ENCODE peak calls at places on chromosomes 4 and X, in eight cellular contexts. One of them, this sample, is unnamed.
A peak's percentile ranks its signal among the peaks of the same experiment; 100 is the strongest.

GRCh38 chr4:111883557-111883999 is 261.7 kb upstream of the FAM241A start:
- DNase-seq in GM12864: no peak
- DNase-seq in sigmoid colon: no peak
- DNase-seq in neural progenitor cell: peak; percentile 71
- DNase-seq in WERI-Rb-1: peak; percentile 85
- DNase-seq in fibroblast of lung: no peak
- DNase-seq in HCT116: no peak
- DNase-seq in fibroblast of mammary gland: no peak
- DNase-seq in this sample: peak; percentile 55

GRCh38 chr4:172680701-172681100 is 487.9 kb upstream of the GALNT7 start:
- DNase-seq in sigmoid colon: no peak
- DNase-seq in GM12864: no peak
- DNase-seq in fibroblast of lung: no peak
- DNase-seq in WERI-Rb-1: no peak
- DNase-seq in neural progenitor cell: no peak
- DNase-seq in HCT116: no peak
- DNase-seq in fibroblast of mammary gland: no peak
- DNase-seq in this sample: no peak

GRCh38 chr4:185112104-185112503 is 31.0 kb upstream of the SLC25A4 start:
- DNase-seq in GM12864: no peak
- DNase-seq in fibroblast of lung: peak; percentile 95
- DNase-seq in sigmoid colon: no peak
- DNase-seq in HCT116: peak; percentile 97
- DNase-seq in fibroblast of mammary gland: peak; percentile 96
- DNase-seq in WERI-Rb-1: no peak
- DNase-seq in neural progenitor cell: no peak
- DNase-seq in this sample: peak; percentile 95

GRCh38 chr4:48269861-48270515 is 350 bp upstream of the TEC start:
- DNase-seq in neural progenitor cell: peak; percentile 93
- DNase-seq in WERI-Rb-1: peak; percentile 95
- DNase-seq in sigmoid colon: peak; percentile 95
- DNase-seq in fibroblast of mammary gland: peak; percentile 62
- DNase-seq in GM12864: peak; percentile 71
- DNase-seq in HCT116: peak; percentile 88
- DNase-seq in fibroblast of lung: peak; percentile 72
- DNase-seq in this sample: no peak

GRCh38 chr4:6350646-6351045 is 81.0 kb downstream of the WFS1 start:
- DNase-seq in WERI-Rb-1: no peak
- DNase-seq in sigmoid colon: no peak
- DNase-seq in fibroblast of lung: no peak
- DNase-seq in GM12864: no peak
- DNase-seq in neural progenitor cell: no peak
- DNase-seq in fibroblast of mammary gland: no peak
- DNase-seq in HCT116: no peak
- DNase-seq in this sample: no peak

GRCh38 chr4:84691170-84691691 is 108.3 kb downstream of the CDS1 start:
- DNase-seq in HCT116: peak; percentile 86
- DNase-seq in fibroblast of lung: peak; percentile 97
- DNase-seq in neural progenitor cell: no peak
- DNase-seq in fibroblast of mammary gland: peak; percentile 97
- DNase-seq in WERI-Rb-1: no peak
- DNase-seq in GM12864: no peak
- DNase-seq in sigmoid colon: no peak
- DNase-seq in this sample: peak; percentile 60

GRCh38 chr4:148095346-148095923 is 346.8 kb downstream of the NR3C2 start:
- DNase-seq in fibroblast of lung: no peak
- DNase-seq in sigmoid colon: no peak
- DNase-seq in fibroblast of mammary gland: no peak
- DNase-seq in GM12864: no peak
- DNase-seq in HCT116: no peak
- DNase-seq in WERI-Rb-1: no peak
- DNase-seq in neural progenitor cell: no peak
- DNase-seq in this sample: no peak

GRCh38 chr4:71231073-71231752 is 107.6 kb upstream of the SLC4A4 start:
- DNase-seq in neural progenitor cell: peak; percentile 17
- DNase-seq in GM12864: no peak
- DNase-seq in fibroblast of lung: peak; percentile 66
- DNase-seq in WERI-Rb-1: no peak
- DNase-seq in sigmoid colon: peak; percentile 75
- DNase-seq in fibroblast of mammary gland: peak; percentile 51
- DNase-seq in HCT116: no peak
- DNase-seq in this sample: peak; percentile 98

GRCh38 chrX:132875705-132876508 is 82.5 kb downstream of the HS6ST2 start:
- DNase-seq in HCT116: no peak
- DNase-seq in neural progenitor cell: peak; percentile 15
- DNase-seq in GM12864: no peak
- DNase-seq in sigmoid colon: no peak
- DNase-seq in WERI-Rb-1: no peak
- DNase-seq in fibroblast of mammary gland: no peak
- DNase-seq in fibroblast of lung: no peak
- DNase-seq in this sample: no peak

GRCh38 chrX:153970398-153971123 is 1.1 kb downstream of the HCFC1 start:
- DNase-seq in GM12864: no peak
- DNase-seq in sigmoid colon: peak; percentile 82
- DNase-seq in neural progenitor cell: peak; percentile 73
- DNase-seq in HCT116: no peak
- DNase-seq in fibroblast of lung: peak; percentile 82
- DNase-seq in WERI-Rb-1: peak; percentile 89
- DNase-seq in fibroblast of mammary gland: peak; percentile 79
- DNase-seq in this sample: peak; percentile 25

GRCh38 chrX:46710425-46710824 is 48.5 kb downstream of the SLC9A7 start:
- DNase-seq in GM12864: no peak
- DNase-seq in WERI-Rb-1: no peak
- DNase-seq in HCT116: no peak
- DNase-seq in sigmoid colon: no peak
- DNase-seq in fibroblast of lung: peak; percentile 77
- DNase-seq in neural progenitor cell: no peak
- DNase-seq in fibroblast of mammary gland: peak; percentile 11
- DNase-seq in this sample: no peak

GRCh38 chr4:148214529-148215166 is 227.6 kb downstream of the NR3C2 start:
- DNase-seq in sigmoid colon: peak; percentile 80
- DNase-seq in HCT116: no peak
- DNase-seq in GM12864: no peak
- DNase-seq in fibroblast of lung: peak; percentile 2
- DNase-seq in fibroblast of mammary gland: peak; percentile 14
- DNase-seq in neural progenitor cell: peak; percentile 35
- DNase-seq in WERI-Rb-1: no peak
- DNase-seq in this sample: no peak

GRCh38 chr4:8038702-8039251 is 99.1 kb upstream of the AFAP1 start:
- DNase-seq in WERI-Rb-1: no peak
- DNase-seq in fibroblast of mammary gland: no peak
- DNase-seq in sigmoid colon: no peak
- DNase-seq in HCT116: no peak
- DNase-seq in neural progenitor cell: no peak
- DNase-seq in fibroblast of lung: no peak
- DNase-seq in GM12864: no peak
- DNase-seq in this sample: no peak

GRCh38 chr4:55736605-55737183 is 82.9 kb upstream of the EXOC1L start:
- DNase-seq in sigmoid colon: no peak
- DNase-seq in neural progenitor cell: no peak
- DNase-seq in fibroblast of lung: peak; percentile 3
- DNase-seq in GM12864: no peak
- DNase-seq in HCT116: peak; percentile 23
- DNase-seq in WERI-Rb-1: no peak
- DNase-seq in fibroblast of mammary gland: peak; percentile 30
- DNase-seq in this sample: no peak

GRCh38 chr4:150890246-150890645 is 124.8 kb downstream of the LRBA start:
- DNase-seq in neural progenitor cell: no peak
- DNase-seq in WERI-Rb-1: no peak
- DNase-seq in HCT116: no peak
- DNase-seq in sigmoid colon: no peak
- DNase-seq in GM12864: no peak
- DNase-seq in fibroblast of lung: no peak
- DNase-seq in fibroblast of mammary gland: no peak
- DNase-seq in this sample: peak; percentile 29

GRCh38 chrX:51743179-51743957 is at the start of gene GSPT2:
- DNase-seq in fibroblast of mammary gland: peak; percentile 78
- DNase-seq in HCT116: no peak
- DNase-seq in GM12864: peak; percentile 59
- DNase-seq in sigmoid colon: peak; percentile 86
- DNase-seq in neural progenitor cell: peak; percentile 65
- DNase-seq in WERI-Rb-1: no peak
- DNase-seq in fibroblast of lung: peak; percentile 80
- DNase-seq in this sample: peak; percentile 17

GRCh38 chr4:54440394-54441223 is 211.5 kb downstream of the PDGFRA start:
- DNase-seq in HCT116: peak; percentile 29
- DNase-seq in neural progenitor cell: peak; percentile 67
- DNase-seq in GM12864: no peak
- DNase-seq in fibroblast of mammary gland: peak; percentile 56
- DNase-seq in fibroblast of lung: peak; percentile 20
- DNase-seq in WERI-Rb-1: no peak
- DNase-seq in sigmoid colon: no peak
- DNase-seq in this sample: no peak

GRCh38 chr4:10032625-10033024 is 11.3 kb upstream of the SLC2A9 start:
- DNase-seq in HCT116: peak; percentile 13
- DNase-seq in WERI-Rb-1: no peak
- DNase-seq in sigmoid colon: no peak
- DNase-seq in GM12864: no peak
- DNase-seq in neural progenitor cell: no peak
- DNase-seq in fibroblast of mammary gland: peak; percentile 84
- DNase-seq in fibroblast of lung: peak; percentile 86
- DNase-seq in this sample: no peak

GRCh38 chr4:108287834-108288413 is 119.2 kb upstream of the LEF1 start:
- DNase-seq in WERI-Rb-1: no peak
- DNase-seq in sigmoid colon: no peak
- DNase-seq in fibroblast of mammary gland: no peak
- DNase-seq in fibroblast of lung: peak; percentile 6
- DNase-seq in HCT116: no peak
- DNase-seq in GM12864: no peak
- DNase-seq in neural progenitor cell: no peak
- DNase-seq in this sample: no peak

GRCh38 chr4:184812651-184813181 is 13.1 kb downstream of the ACSL1 start:
- DNase-seq in fibroblast of lung: peak; percentile 22
- DNase-seq in fibroblast of mammary gland: peak; percentile 71
- DNase-seq in GM12864: no peak
- DNase-seq in WERI-Rb-1: no peak
- DNase-seq in sigmoid colon: no peak
- DNase-seq in HCT116: no peak
- DNase-seq in neural progenitor cell: no peak
- DNase-seq in this sample: no peak

GRCh38 chrX:9899640-9900075 is 67.5 kb upstream of the CLDN34 start:
- DNase-seq in HCT116: no peak
- DNase-seq in sigmoid colon: peak; percentile 63
- DNase-seq in fibroblast of lung: peak; percentile 92
- DNase-seq in WERI-Rb-1: peak; percentile 32
- DNase-seq in GM12864: peak; percentile 3
- DNase-seq in neural progenitor cell: peak; percentile 13
- DNase-seq in fibroblast of mammary gland: peak; percentile 58
- DNase-seq in this sample: peak; percentile 88

GRCh38 chrX:137432609-137433008 is 133.3 kb upstream of the ZIC3 start:
- DNase-seq in GM12864: peak; percentile 5
- DNase-seq in fibroblast of lung: no peak
- DNase-seq in WERI-Rb-1: no peak
- DNase-seq in neural progenitor cell: peak; percentile 51
- DNase-seq in sigmoid colon: no peak
- DNase-seq in HCT116: no peak
- DNase-seq in fibroblast of mammary gland: no peak
- DNase-seq in this sample: no peak
- H3K4me3 ChIP-seq in GM12864: no peak overlapping the region
- H3K4me3 ChIP-seq in fibroblast of lung: no peak overlapping the region
- H3K4me3 ChIP-seq in WERI-Rb-1: no peak overlapping the region
- H3K4me3 ChIP-seq in neural progenitor cell: no peak overlapping the region
- H3K4me3 ChIP-seq in sigmoid colon: no peak overlapping the region
- H3K4me3 ChIP-seq in HCT116: no peak overlapping the region
- H3K4me3 ChIP-seq in fibroblast of mammary gland: no peak overlapping the region
- H3K4me3 ChIP-seq in this sample: no peak overlapping the region

GRCh38 chr4:27703771-27704170 is 843.1 kb downstream of the STIM2 start:
- DNase-seq in sigmoid colon: no peak
- DNase-seq in WERI-Rb-1: no peak
- DNase-seq in GM12864: no peak
- DNase-seq in HCT116: no peak
- DNase-seq in fibroblast of mammary gland: no peak
- DNase-seq in fibroblast of lung: no peak
- DNase-seq in neural progenitor cell: no peak
- DNase-seq in this sample: no peak

GRCh38 chr4:27701563-27701962 is 840.9 kb downstream of the STIM2 start:
- DNase-seq in GM12864: no peak
- DNase-seq in sigmoid colon: no peak
- DNase-seq in WERI-Rb-1: no peak
- DNase-seq in fibroblast of lung: peak; percentile 7
- DNase-seq in neural progenitor cell: no peak
- DNase-seq in HCT116: no peak
- DNase-seq in fibroblast of mammary gland: no peak
- DNase-seq in this sample: no peak

GRCh38 chr4:27702710-27703431 is 842.2 kb downstream of the STIM2 start:
- DNase-seq in GM12864: no peak
- DNase-seq in sigmoid colon: no peak
- DNase-seq in fibroblast of mammary gland: peak; percentile 15
- DNase-seq in HCT116: peak; percentile 19
- DNase-seq in fibroblast of lung: peak; percentile 9
- DNase-seq in WERI-Rb-1: peak; percentile 32
- DNase-seq in neural progenitor cell: peak; percentile 41
- DNase-seq in this sample: no peak
- TF ChIP-seq CTCF in GM12864: no peak
- TF ChIP-seq CTCF in sigmoid colon: no peak
- TF ChIP-seq CTCF in fibroblast of mammary gland: peak; percentile 27
- TF ChIP-seq CTCF in HCT116: peak; percentile 67
- TF ChIP-seq CTCF in fibroblast of lung: peak; percentile 23
- TF ChIP-seq CTCF in WERI-Rb-1: peak; percentile 61
- TF ChIP-seq CTCF in neural progenitor cell: peak; percentile 60
- TF ChIP-seq CTCF in this sample: peak; percentile 62

DNA sequence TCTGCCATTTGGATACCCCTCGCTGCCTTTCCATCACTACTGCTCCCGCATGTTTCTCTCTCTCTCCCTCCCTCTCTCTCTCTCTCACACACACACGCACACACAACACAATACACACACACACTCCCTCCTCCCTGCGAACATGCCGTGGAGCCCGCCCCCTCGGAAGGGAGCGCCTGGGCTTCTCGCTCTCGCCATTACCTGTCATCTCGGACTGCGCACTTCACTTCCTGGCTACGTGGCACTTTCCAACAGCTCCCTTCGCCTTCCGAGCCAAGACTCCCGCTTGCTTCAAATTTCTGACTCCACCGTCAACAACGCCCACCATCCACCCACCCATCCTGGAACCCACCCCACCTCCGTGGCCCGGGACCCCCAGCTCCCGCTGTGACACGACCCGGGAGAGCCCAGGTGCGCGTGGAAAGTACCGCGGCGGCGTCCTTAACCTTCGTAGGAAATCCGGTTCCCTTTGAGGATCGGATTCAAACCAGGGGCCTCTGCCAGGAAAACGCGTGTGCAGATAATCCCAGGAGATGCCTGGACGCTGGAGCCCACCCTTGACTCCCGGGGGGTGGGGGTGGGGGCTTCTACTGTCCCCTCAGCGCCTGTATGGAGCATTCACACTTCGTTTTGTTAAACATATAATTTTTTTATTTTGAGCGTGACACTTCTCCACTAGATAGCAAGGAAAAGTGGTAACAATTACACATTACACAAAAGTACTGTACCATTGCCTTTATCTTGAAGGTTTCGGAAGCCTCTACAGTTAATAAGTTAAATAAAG is 12.5 kb downstream of the ARX start:
- DNase-seq in HCT116: no peak
- DNase-seq in GM12864: no peak
- DNase-seq in sigmoid colon: no peak
- DNase-seq in fibroblast of lung: no peak
- DNase-seq in WERI-Rb-1: no peak
- DNase-seq in neural progenitor cell: peak; percentile 67
- DNase-seq in fibroblast of mammary gland: no peak
- DNase-seq in this sample: no peak
- H3K4me3 ChIP-seq in HCT116: no peak overlapping the region
- H3K4me3 ChIP-seq in GM12864: no peak overlapping the region
- H3K4me3 ChIP-seq in sigmoid colon: no peak overlapping the region
- H3K4me3 ChIP-seq in fibroblast of lung: no peak overlapping the region
- H3K4me3 ChIP-seq in WERI-Rb-1: no peak overlapping the region
- H3K4me3 ChIP-seq in neural progenitor cell: peak overlapping the region; percentile 57
- H3K4me3 ChIP-seq in fibroblast of mammary gland: no peak overlapping the region
- H3K4me3 ChIP-seq in this sample: no peak overlapping the region

GRCh38 chr4:118005883-118006282 is 28.4 kb upstream of the NDST3 start:
- DNase-seq in fibroblast of mammary gland: no peak
- DNase-seq in WERI-Rb-1: no peak
- DNase-seq in fibroblast of lung: no peak
- DNase-seq in sigmoid colon: no peak
- DNase-seq in neural progenitor cell: peak; percentile 42
- DNase-seq in GM12864: no peak
- DNase-seq in HCT116: no peak
- DNase-seq in this sample: no peak
- TF ChIP-seq CTCF in fibroblast of mammary gland: no peak
- TF ChIP-seq CTCF in WERI-Rb-1: peak; percentile 46
- TF ChIP-seq CTCF in fibroblast of lung: no peak
- TF ChIP-seq CTCF in sigmoid colon: no peak
- TF ChIP-seq CTCF in neural progenitor cell: peak; percentile 49
- TF ChIP-seq CTCF in GM12864: no peak
- TF ChIP-seq CTCF in HCT116: peak; percentile 40
- TF ChIP-seq CTCF in this sample: peak; percentile 12